ENCODE peak calls at places on chromosomes 12 and 14, in five cellular contexts. A, P, I, T and W are unnamed samples.

GRCh38 chr12:92519284-92519683 is 183.5 kb upstream of the PLEKHG7 start:
- DNase-seq in A (no peak), P (no peak), I (no peak), T (no peak), W (no peak)

GRCh38 chr14:61281186-61281676 is at the start of gene TMEM30B:
- DNase-seq in A (no peak), P (peak; percentile 95), I (no peak), T (peak; percentile 94), W (peak; percentile 24)

GRCh38 chr14:68418192-68419118 is 374.4 kb downstream of the ZFP36L1 start:
- DNase-seq in A (no peak), P (no peak), I (no peak), T (no peak), W (no peak)

GRCh38 chr12:65879878-65880277 is 55.6 kb downstream of the HMGA2 start:
- DNase-seq in A (peak; percentile 93), P (no peak), I (no peak), T (no peak), W (no peak)

GRCh38 chr12:62291888-62292760 is 31.9 kb downstream of the USP15 start:
- DNase-seq in A (no peak), P (no peak), I (peak; percentile 60), T (peak; percentile 21), W (no peak)

GRCh38 chr14:87522575-87522974 is 470.4 kb downstream of the GALC start:
- DNase-seq in A (no peak), P (no peak), I (no peak), T (peak; percentile 64), W (no peak)

GRCh38 chr14:83894519-83894918 is 1635.4 kb upstream of the FLRT2 start:
- DNase-seq in A (no peak), P (no peak), I (no peak), T (no peak), W (no peak)

GRCh38 chr12:122944588-122944987 is 21.7 kb downstream of the ABCB9 start:
- DNase-seq in A (peak; percentile 61), P (no peak), I (no peak), T (peak; percentile 94), W (no peak)

GRCh38 chr12:3658327-3659163 is 94.4 kb downstream of the CRACR2A start:
- DNase-seq in A (no peak), P (peak; percentile 57), I (peak; percentile 49), T (no peak), W (peak; percentile 39)

GRCh38 chr12:110186059-110186458 is 61.9 kb downstream of the IFT81 start:
- DNase-seq in A (no peak), P (no peak), I (no peak), T (no peak), W (no peak)

GRCh38 chr12:114913871-114914801 is 230.2 kb upstream of the TBX3 start:
- DNase-seq in A (peak; percentile 69), P (no peak), I (no peak), T (no peak), W (no peak)

GRCh38 chr12:80504389-80505153 is 60.5 kb downstream of the PTPRQ start:
- DNase-seq in A (peak; percentile 25), P (no peak), I (no peak), T (no peak), W (no peak)

GRCh38 chr12:41092115-41092514 is 96.0 kb upstream of the PDZRN4 start:
- DNase-seq in A (no peak), P (no peak), I (no peak), T (no peak), W (no peak)

GRCh38 chr12:69056743-69057515 is 124.0 kb upstream of the CPM start:
- DNase-seq in A (peak; percentile 93), P (no peak), I (no peak), T (no peak), W (no peak)

GRCh38 chr14:38074754-38075153 is 132.9 kb upstream of the SSTR1 start:
- DNase-seq in A (no peak), P (no peak), I (no peak), T (no peak), W (no peak)

GRCh38 chr12:103928736-103929050 is 1.5 kb upstream of the HSP90B1 start:
- DNase-seq in A (no peak), P (peak; percentile 68), I (peak; percentile 82), T (no peak), W (no peak)

GRCh38 chr12:47841910-47842309 is 22.2 kb upstream of the HDAC7 start:
- DNase-seq in A (no peak), P (no peak), I (no peak), T (no peak), W (no peak)

GRCh38 chr12:101743724-101744472 is 4.6 kb upstream of the SYCP3 start:
- DNase-seq in A (peak; percentile 9), P (no peak), I (no peak), T (no peak), W (peak; percentile 49)

GRCh38 chr12:46964496-46965098 is 114.8 kb upstream of the PCED1B start:
- DNase-seq in A (peak; percentile 88), P (no peak), I (no peak), T (no peak), W (no peak)

GRCh38 chr12:30002677-30003076 is 218.9 kb upstream of the TMTC1 start:
- DNase-seq in A (no peak), P (no peak), I (no peak), T (no peak), W (no peak)
- TF ChIP-seq CTCF in A (no peak), P (no peak), I (no peak), T (no peak), W (no peak)

GRCh38 chr14:94682061-94682516 is 69.9 kb downstream of the SERPINA3 start:
- DNase-seq in A (no peak), P (no peak), I (no peak), T (no peak), W (no peak)

GRCh38 chr14:94679941-94680340 is 67.8 kb downstream of the SERPINA3 start:
- DNase-seq in A (no peak), P (no peak), I (no peak), T (no peak), W (no peak)

GRCh38 chr14:94682736-94683135 is 70.5 kb downstream of the SERPINA3 start:
- DNase-seq in A (no peak), P (no peak), I (no peak), T (no peak), W (no peak)

GRCh38 chr14:94680498-94681288 is 68.5 kb downstream of the SERPINA3 start:
- DNase-seq in A (no peak), P (no peak), I (no peak), T (no peak), W (no peak)

GRCh38 chr14:94681300-94682060 is 69.3 kb downstream of the SERPINA3 start:
- DNase-seq in A (peak; percentile 32), P (peak; percentile 24), I (peak; percentile 49), T (peak; percentile 58), W (no peak)
- TF ChIP-seq CTCF in A (peak; percentile 70), P (peak; percentile 19), I (peak; percentile 68), T (peak; percentile 38), W (no peak)

DNA sequence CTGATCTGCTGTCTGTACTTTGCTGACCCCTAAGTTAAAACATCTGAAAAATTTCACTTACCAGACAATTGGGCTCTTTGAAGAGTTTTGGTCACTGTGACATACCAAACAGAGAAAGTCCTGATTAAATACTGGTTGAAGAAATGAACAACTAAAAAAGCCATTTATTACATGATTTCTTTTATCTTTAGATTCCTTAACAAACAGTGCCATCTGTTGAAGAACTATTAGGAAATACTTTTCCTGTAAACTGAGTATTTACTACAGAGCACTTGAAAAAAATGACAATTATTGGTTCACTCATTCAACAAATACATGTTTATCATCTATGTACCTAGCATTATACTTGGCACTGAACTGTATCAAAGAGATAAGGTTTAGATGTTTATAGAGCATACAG is 6.5 kb upstream of the WASHC4 start:
- DNase-seq in A (peak; percentile 53), P (no peak), I (peak; percentile 24), T (no peak), W (no peak)
- TF ChIP-seq CTCF in A (no peak), P (no peak), I (no peak), T (no peak), W (no peak)

GRCh38 chr12:48890657-48891418 is 25.2 kb upstream of the RND1 start:
- DNase-seq in A (peak; percentile 58), P (peak; percentile 77), I (peak; percentile 76), T (peak; percentile 84), W (peak; percentile 71)
- TF ChIP-seq CTCF in A (peak; percentile 79), P (peak; percentile 88), I (peak; percentile 90), T (peak; percentile 55), W (peak; percentile 93)